ENCODE peak calls at places on chromosomes 7 and 10, in five cellular contexts. K, B, E, N and L are unnamed samples.

GRCh38 chr10:97422921-97423420 is 3.0 kb upstream of the PGAM1 start:
- DNase-seq in K (no peak), B (no peak), E (no peak), N (peak; percentile 59), L (peak; percentile 41)

GRCh38 chr7:51261950-51262795 is 54.4 kb downstream of the COBL start:
- DNase-seq in K (no peak), B (no peak), E (no peak), N (no peak), L (no peak)

GRCh38 chr7:70574970-70575799 is 556.8 kb upstream of the GALNT17 start:
- DNase-seq in K (no peak), B (no peak), E (no peak), N (no peak), L (no peak)

GRCh38 chr7:101378808-101379207 is 16.1 kb downstream of the COL26A1 start:
- DNase-seq in K (no peak), B (peak; percentile 67), E (no peak), N (no peak), L (no peak)

GRCh38 chr10:109647627-109648026 is 275.7 kb downstream of the XPNPEP1 start:
- DNase-seq in K (no peak), B (no peak), E (no peak), N (no peak), L (peak; percentile 20)

GRCh38 chr7:131346885-131347592 is 19.4 kb downstream of the MKLN1 start:
- DNase-seq in K (no peak), B (peak; percentile 37), E (no peak), N (no peak), L (no peak)

GRCh38 chr7:19405546-19405945 is 260.3 kb upstream of the FERD3L start:
- DNase-seq in K (no peak), B (no peak), E (no peak), N (peak; percentile 11), L (peak; percentile 55)

GRCh38 chr10:89373916-89374711 is 3.7 kb upstream of the IFIT1B start:
- DNase-seq in K (no peak), B (no peak), E (no peak), N (peak; percentile 92), L (peak; percentile 90)

GRCh38 chr10:80477813-80478212 is 23.7 kb downstream of the TSPAN14 start:
- DNase-seq in K (no peak), B (no peak), E (no peak), N (no peak), L (peak; percentile 89)

GRCh38 chr7:151838072-151838471 is 38.8 kb downstream of the PRKAG2 start:
- DNase-seq in K (no peak), B (no peak), E (no peak), N (no peak), L (no peak)

GRCh38 chr7:55641273-55641691 is 69.0 kb upstream of the VOPP1 start:
- DNase-seq in K (peak; percentile 12), B (peak; percentile 17), E (peak; percentile 53), N (peak; percentile 50), L (peak; percentile 84)

GRCh38 chr7:1586126-1586826 is 16.4 kb upstream of the PSMG3 start:
- DNase-seq in K (no peak), B (no peak), E (no peak), N (no peak), L (no peak)

GRCh38 chr7:101705327-101705726 is 76.2 kb upstream of the MYL10 start:
- DNase-seq in K (no peak), B (no peak), E (no peak), N (no peak), L (peak; percentile 81)

GRCh38 chr7:67589178-67589577 is 592.5 kb downstream of the TYW1 start:
- DNase-seq in K (no peak), B (no peak), E (no peak), N (no peak), L (no peak)

GRCh38 chr7:66641526-66641871 is 12.8 kb downstream of the KCTD7 start:
- DNase-seq in K (no peak), B (no peak), E (no peak), N (no peak), L (no peak)

GRCh38 chr10:47311900-47312662 is 10.2 kb upstream of the GDF2 start:
- DNase-seq in K (peak; percentile 73), B (peak; percentile 89), E (peak; percentile 43), N (peak; percentile 1), L (peak; percentile 72)
- TF ChIP-seq CTCF in K (peak; percentile 92), B (peak; percentile 62), E (peak; percentile 96), N (peak; percentile 96), L (peak; percentile 97)

GRCh38 chr7:98755138-98755898 is 114.5 kb downstream of the TMEM130 start:
- DNase-seq in K (no peak), B (peak; percentile 49), E (no peak), N (no peak), L (no peak)
- TF ChIP-seq CTCF in K (no peak), B (no peak), E (no peak), N (no peak), L (no peak)

DNA sequence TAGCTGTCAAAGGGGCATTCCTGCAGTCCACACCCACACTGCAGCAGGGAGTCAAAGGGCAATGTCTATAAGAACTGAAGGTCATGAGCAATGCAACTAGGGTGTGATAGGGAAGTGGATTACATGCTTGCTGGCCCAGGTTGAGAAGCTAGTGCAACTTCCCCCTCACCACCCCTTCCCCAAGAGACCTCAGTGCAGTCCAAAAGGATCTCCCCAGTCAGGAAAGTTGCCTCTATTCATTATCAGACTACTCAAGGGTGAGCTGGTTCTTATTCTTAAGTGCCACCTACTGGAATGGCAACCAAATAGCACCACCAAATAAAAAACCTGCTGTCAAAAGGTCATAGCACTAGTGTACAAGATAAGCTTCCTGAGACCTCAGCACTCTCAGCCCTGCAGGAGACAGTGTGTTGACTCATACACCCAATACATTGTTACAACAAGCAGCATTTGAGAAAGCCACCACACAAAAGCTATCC is 28.2 kb downstream of the MTERF1 start:
- DNase-seq in K (no peak), B (no peak), E (no peak), N (no peak), L (peak; percentile 63)
- TF ChIP-seq CTCF in K (no peak), B (peak; percentile 46), E (no peak), N (peak; percentile 12), L (peak; percentile 25)

DNA sequence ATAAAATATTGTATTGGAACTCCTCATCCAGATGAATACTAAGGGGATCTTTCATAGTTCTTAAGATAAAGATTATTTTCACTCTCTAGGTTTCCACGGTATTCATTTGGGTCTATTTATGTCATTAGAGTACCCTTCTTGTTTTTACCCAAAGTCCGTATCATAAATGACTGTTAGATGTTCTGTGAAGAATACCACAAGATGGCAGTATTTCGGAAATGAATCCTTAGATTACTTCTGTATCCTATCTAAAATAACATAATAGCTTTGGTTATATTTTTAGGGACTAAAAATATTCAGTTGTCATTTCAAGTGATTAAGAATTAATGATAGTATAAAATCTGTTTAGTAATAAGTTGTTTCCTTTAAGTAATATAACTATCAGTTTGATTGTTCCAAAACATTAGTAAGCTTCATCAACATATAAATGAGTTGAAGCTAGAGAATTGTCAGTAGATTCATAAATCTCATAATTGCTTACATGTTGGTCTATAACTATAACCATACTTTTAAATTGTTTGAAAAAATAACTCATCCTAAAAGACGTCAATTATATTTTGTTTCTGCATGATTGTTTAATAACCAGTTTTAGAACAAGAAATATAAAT is 337.5 kb upstream of the KCND2 start:
- DNase-seq in K (no peak), B (no peak), E (peak; percentile 15), N (no peak), L (peak; percentile 46)
- TF ChIP-seq CTCF in K (no peak), B (peak; percentile 15), E (peak; percentile 49), N (peak; percentile 31), L (peak; percentile 26)

GRCh38 chr7:35246819-35247218 is 7.1 kb downstream of the TBX20 start:
- DNase-seq in K (no peak), B (no peak), E (no peak), N (no peak), L (no peak)

GRCh38 chr7:35241431-35241830 is 12.5 kb downstream of the TBX20 start:
- DNase-seq in K (no peak), B (no peak), E (no peak), N (no peak), L (no peak)

GRCh38 chr7:35241884-35242283 is 12.0 kb downstream of the TBX20 start:
- DNase-seq in K (no peak), B (no peak), E (no peak), N (no peak), L (peak; percentile 27)
- TF ChIP-seq CTCF in K (no peak), B (no peak), E (no peak), N (no peak), L (no peak)

GRCh38 chr7:69403169-69403568 is 195.1 kb upstream of the AUTS2 start:
- DNase-seq in K (no peak), B (peak; percentile 30), E (no peak), N (no peak), L (no peak)
- TF ChIP-seq CTCF in K (no peak), B (no peak), E (no peak), N (no peak), L (no peak)